ENCODE peak calls at places on chromosome 13, in four cellular contexts. C is fibroblast of lung, R is left ventricle myocardium inferior, Y is RWPE1. X is an unnamed sample.

GRCh38 chr13:33312150-33312908 is 26.8 kb upstream of the STARD13 start:
- DNase-seq in C (peak), R (no peak), Y (peak), X (no peak)

GRCh38 chr13:39776439-39776838 is 121.0 kb downstream of the COG6 start:
- DNase-seq in C (peak), R (no peak), Y (no peak), X (no peak)

GRCh38 chr13:110676057-110676510 is 29.8 kb downstream of the CARS2 start:
- DNase-seq in C (no peak), R (no peak), Y (no peak), X (peak)

GRCh38 chr13:47025791-47026419 is 129.1 kb upstream of the HTR2A start:
- DNase-seq in C (no peak), R (peak), Y (no peak), X (no peak)

GRCh38 chr13:80313668-80314278 is 27.2 kb downstream of the SPRY2 start:
- DNase-seq in C (peak), R (no peak), Y (no peak), X (no peak)

GRCh38 chr13:31224174-31224669 is 24.4 kb downstream of the B3GLCT start:
- DNase-seq in C (no peak), R (no peak), Y (no peak), X (no peak)

GRCh38 chr13:23928985-23929384 is 31.7 kb upstream of the C1QTNF9B start:
- DNase-seq in C (peak), R (no peak), Y (peak), X (no peak)

GRCh38 chr13:49021953-49022352 is 46.2 kb downstream of the FNDC3A start:
- DNase-seq in C (no peak), R (no peak), Y (no peak), X (no peak)

DNA sequence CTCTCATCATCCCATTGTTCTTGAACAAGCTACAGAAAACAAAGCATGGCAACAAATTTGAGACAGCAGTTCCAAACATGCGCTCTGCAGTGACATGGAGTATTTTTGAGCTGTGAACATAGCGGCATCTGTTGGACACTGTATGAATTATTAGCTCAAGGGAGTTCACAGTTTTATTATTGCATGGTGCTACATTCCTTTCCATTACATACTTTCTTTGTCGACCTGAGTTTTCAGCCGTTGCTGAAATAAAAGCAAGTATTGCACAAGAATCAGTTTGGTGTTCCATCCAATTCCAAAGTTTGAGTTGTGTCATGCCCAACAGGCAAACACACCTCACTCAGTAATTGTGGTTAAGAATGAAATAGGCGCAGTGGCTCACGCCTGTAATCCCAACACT is 30.1 kb upstream of the METTL21C start:
- DNase-seq in C (peak), R (no peak), Y (peak), X (no peak)
- TF ChIP-seq CTCF in C (peak), R (peak), Y (peak), X (peak)

GRCh38 chr13:98755116-98755515 is 2.6 kb upstream of the SLC15A1 start:
- DNase-seq in C (no peak), R (no peak), Y (no peak), X (no peak)

GRCh38 chr13:98752942-98753290 is 444 bp upstream of the SLC15A1 start:
- DNase-seq in C (no peak), R (no peak), Y (no peak), X (no peak)

GRCh38 chr13:98751397-98752110 is 918 bp downstream of the SLC15A1 start:
- DNase-seq in C (peak), R (no peak), Y (no peak), X (no peak)

GRCh38 chr13:98752111-98752941 is at the start of gene SLC15A1:
- DNase-seq in C (no peak), R (no peak), Y (no peak), X (no peak)

DNA sequence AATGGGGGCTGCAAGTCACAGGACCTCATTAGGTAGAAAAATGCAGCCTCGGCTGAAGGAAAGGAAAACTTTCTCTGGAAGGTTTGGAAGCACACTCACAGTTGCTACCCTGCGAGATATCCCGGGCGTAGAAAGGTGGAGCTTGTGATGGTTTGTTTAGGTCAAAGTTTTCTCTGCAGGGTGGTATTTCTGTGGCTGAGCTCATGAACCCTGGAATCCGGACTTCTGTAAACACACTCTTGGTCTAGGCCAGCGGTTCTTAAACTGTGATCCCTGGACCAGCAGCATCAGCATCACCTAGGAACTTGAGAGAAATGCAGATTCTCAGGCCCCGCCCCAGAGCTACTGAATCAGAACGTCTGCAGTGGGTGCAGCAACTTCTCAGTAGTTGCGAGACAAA is 3.3 kb upstream of the SLC15A1 start:
- DNase-seq in C (no peak), R (no peak), Y (no peak), X (no peak)
- TF ChIP-seq CTCF in C (no peak), R (no peak), Y (no peak), X (no peak)

GRCh38 chr13:112366907-112367646 is 9.1 kb upstream of the SPACA7 start:
- DNase-seq in C (no peak), R (no peak), Y (no peak), X (no peak)
- TF ChIP-seq CTCF in C (no peak), R (no peak), Y (no peak), X (no peak)

GRCh38 chr13:94674609-94675348 is 37.6 kb downstream of the SOX21 start:
- DNase-seq in C (peak), R (no peak), Y (peak), X (no peak)
- TF ChIP-seq CTCF in C (peak), R (peak), Y (peak), X (peak)

GRCh38 chr13:37491661-37492060 is 106.9 kb downstream of the POSTN start:
- DNase-seq in C (no peak), R (no peak), Y (no peak), X (no peak)
- TF ChIP-seq CTCF in C (no peak), R (no peak), Y (no peak), X (no peak)